ENCODE peak calls at places on chromosomes 11 and 22, in ten cellular contexts. Y is stomach, V is PC-9, S is cardiac muscle cell, A is right lobe of liver, R is ovary, M is body of pancreas, Q is psoas muscle, J is adrenal gland, C is IMR-90. P is an unnamed sample.

GRCh38 chr11:1231396-1232327 is 8.8 kb downstream of the MUC5B start:
- DNase-seq in R (no peak), S (no peak), V (no peak), M (peak; percentile 4), J (no peak), Y (no peak), A (peak; percentile 52), Q (peak; percentile 9), C (no peak), P (no peak)

GRCh38 chr11:65426839-65427690 is 4.5 kb downstream of the NEAT1 start:
- DNase-seq in Q (peak; percentile 39), C (peak; percentile 77), S (peak; percentile 87), M (peak; percentile 84), R (peak; percentile 54), Y (peak; percentile 75), A (peak; percentile 75), V (peak; percentile 54), J (peak; percentile 76), P (peak; percentile 74)

GRCh38 chr11:119617343-119617713 is 111.7 kb downstream of the NECTIN1 start:
- DNase-seq in M (no peak), V (no peak), R (no peak), J (no peak), A (no peak), Y (no peak), Q (no peak), C (no peak), S (peak; percentile 9), P (no peak)

GRCh38 chr11:123072279-123072678 is 10.3 kb upstream of the HSPA8 start:
- DNase-seq in J (no peak), R (no peak), Q (no peak), S (no peak), Y (peak; percentile 81), M (peak; percentile 96), C (no peak), V (peak; percentile 97), A (no peak), P (no peak)

GRCh38 chr11:85941380-85941973 is 86.3 kb downstream of the CCDC83 start:
- DNase-seq in A (no peak), V (no peak), Y (peak; percentile 40), R (peak; percentile 48), M (peak; percentile 57), Q (peak; percentile 41), J (peak; percentile 66), S (peak; percentile 86), C (peak; percentile 74), P (no peak)

GRCh38 chr11:7907121-7907520 is 23.9 kb downstream of the OR10A6 start:
- DNase-seq in Y (no peak), A (no peak), S (no peak), Q (no peak), M (no peak), J (no peak), V (no peak), R (no peak), C (no peak), P (no peak)

GRCh38 chr22:19103881-19104821 is 18.1 kb downstream of the DGCR2 start:
- DNase-seq in Y (no peak), C (peak; percentile 79), Q (no peak), R (no peak), J (no peak), V (no peak), S (no peak), A (no peak), M (peak; percentile 93), P (no peak)

GRCh38 chr11:8312966-8313365 is 49.3 kb upstream of the LMO1 start:
- DNase-seq in M (no peak), J (no peak), S (no peak), V (no peak), Y (no peak), C (no peak), Q (no peak), A (no peak), R (no peak), P (no peak)

GRCh38 chr11:76663912-76664440 is 6.6 kb downstream of the LRRC32 start:
- DNase-seq in M (no peak), R (no peak), S (no peak), Y (no peak), A (no peak), V (no peak), Q (no peak), J (peak; percentile 11), C (no peak), P (peak; percentile 30)

GRCh38 chr11:78248191-78248590 is 59.5 kb downstream of the USP35 start:
- DNase-seq in S (no peak), M (no peak), J (no peak), R (no peak), Y (no peak), C (peak; percentile 16), Q (no peak), A (no peak), V (no peak), P (no peak)

GRCh38 chr22:26846645-26847044 is 189.3 kb downstream of the MIAT start:
- DNase-seq in R (no peak), S (no peak), Q (no peak), V (no peak), A (no peak), J (no peak), C (no peak), Y (no peak), M (no peak), P (no peak)

GRCh38 chr11:1333860-1334259 is 24.4 kb upstream of the TOLLIP start:
- DNase-seq in C (no peak), J (no peak), V (no peak), M (no peak), A (no peak), Y (no peak), Q (no peak), S (no peak), R (no peak), P (no peak)

GRCh38 chr11:65577756-65578109 is 1.9 kb downstream of the EHBP1L1 start:
- DNase-seq in J (no peak), R (no peak), C (no peak), S (no peak), M (no peak), Y (no peak), Q (no peak), V (no peak), A (no peak), P (no peak)

GRCh38 chr22:46147061-46147460 is 3.3 kb upstream of the PPARA start:
- DNase-seq in J (no peak), A (peak; percentile 66), Y (no peak), C (no peak), S (no peak), R (no peak), V (no peak), Q (no peak), M (no peak), P (no peak)

DNA sequence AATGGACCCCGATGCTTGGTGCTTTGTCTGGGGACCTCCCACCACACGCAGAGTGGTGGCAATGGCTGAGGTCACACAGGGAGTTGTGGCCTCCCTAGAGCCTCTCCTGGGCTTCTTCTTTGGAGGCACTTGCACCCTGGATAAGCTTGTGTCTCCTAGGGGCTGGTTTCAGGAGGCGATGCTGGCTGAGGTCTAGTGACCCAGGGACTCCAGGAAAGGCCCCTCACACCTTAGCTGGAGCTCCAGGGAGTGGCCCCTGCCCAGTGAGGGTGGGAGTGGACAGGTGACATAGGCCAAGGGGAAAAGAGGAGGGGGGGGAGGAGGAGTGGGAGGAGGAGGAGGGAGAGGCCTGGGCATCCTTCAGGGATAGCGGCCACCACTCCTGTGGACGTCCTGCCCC is 810 bp downstream of the IGLL1 start:
- DNase-seq in A (no peak), V (no peak), C (no peak), S (no peak), Q (no peak), R (no peak), M (no peak), J (no peak), Y (no peak), P (no peak)
- H3K4me3 ChIP-seq in A (no peak overlapping the region), V (no peak overlapping the region), C (no peak overlapping the region), S (no peak overlapping the region), Q (no peak overlapping the region), R (no peak overlapping the region), M (no peak overlapping the region), J (no peak overlapping the region), Y (no peak overlapping the region), P (no peak overlapping the region)

GRCh38 chr11:31865606-31866300 is 54.6 kb upstream of the PAX6 start:
- DNase-seq in S (no peak), Y (no peak), J (no peak), R (no peak), C (no peak), V (no peak), M (no peak), Q (no peak), A (no peak), P (no peak)
- H3K4me1 ChIP-seq in S (no peaks in the 10 kb centered on the region), Y (no peaks in the 10 kb centered on the region), J (no peaks in the 10 kb centered on the region), R (no peaks in the 10 kb centered on the region), C (no peaks in the 10 kb centered on the region), V (peaks cover 34% of the 10 kb centered on the region), M (peaks cover 4% of the 10 kb centered on the region), Q (no peaks in the 10 kb centered on the region), A (peaks cover under 1% of the 10 kb centered on the region), P (no peaks in the 10 kb centered on the region)

GRCh38 chr11:70716986-70717775 is 318.9 kb downstream of the CTTN start:
- DNase-seq in C (no peak), M (no peak), A (no peak), V (no peak), J (no peak), Y (no peak), S (no peak), R (no peak), Q (no peak), P (no peak)

GRCh38 chr11:70721006-70721405 is 322.7 kb downstream of the CTTN start:
- DNase-seq in S (no peak), M (no peak), Q (no peak), R (no peak), A (no peak), J (no peak), V (no peak), C (no peak), Y (no peak), P (no peak)

GRCh38 chr11:70720291-70720690 is 322.0 kb downstream of the CTTN start:
- DNase-seq in C (no peak), Y (no peak), R (no peak), S (no peak), V (no peak), J (no peak), A (no peak), M (no peak), Q (no peak), P (no peak)

GRCh38 chr11:70717961-70718595 is 319.7 kb downstream of the CTTN start:
- DNase-seq in Q (no peak), A (no peak), M (no peak), V (no peak), J (peak; percentile 70), Y (no peak), C (no peak), S (no peak), R (no peak), P (no peak)

DNA sequence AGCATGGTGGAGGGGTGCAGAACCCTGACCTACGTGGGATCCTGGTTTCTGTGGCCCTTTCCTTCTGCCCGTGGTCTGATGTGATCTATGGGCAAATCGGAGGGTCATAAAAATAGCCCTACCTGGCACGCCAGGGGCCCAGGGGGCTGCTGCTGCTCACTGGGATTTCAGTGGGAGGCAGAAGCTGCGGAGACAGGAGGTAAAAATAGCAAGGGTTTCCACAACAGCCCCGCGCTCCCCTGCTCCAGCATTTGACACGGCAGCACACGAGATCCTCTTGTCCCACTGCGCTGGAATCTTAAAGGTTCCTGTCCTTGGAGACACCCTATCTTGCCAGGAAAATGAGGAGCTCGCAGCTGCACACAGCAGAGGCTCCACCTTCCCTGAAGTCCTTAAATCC is 321.2 kb downstream of the CTTN start:
- DNase-seq in S (no peak), M (no peak), V (no peak), Q (no peak), J (no peak), C (no peak), A (no peak), Y (no peak), R (no peak), P (no peak)
- H3K9me3 ChIP-seq in S (no peaks in the 10 kb centered on the region), M (no peaks in the 10 kb centered on the region), V (no peaks in the 10 kb centered on the region), Q (no peaks in the 10 kb centered on the region), J (no peaks in the 10 kb centered on the region), C (no peaks in the 10 kb centered on the region), A (no peaks in the 10 kb centered on the region), Y (no peaks in the 10 kb centered on the region), R (no peaks in the 10 kb centered on the region), P (no peaks in the 10 kb centered on the region)

GRCh38 chr11:59557940-59558643 is 46.8 kb downstream of the OR4D9 start:
- DNase-seq in C (no peak), Q (no peak), V (no peak), J (no peak), S (no peak), R (no peak), M (no peak), A (no peak), Y (no peak), P (no peak)
- H3K4me3 ChIP-seq in C (peak overlapping the region; percentile 24), Q (peak overlapping the region; percentile 69), V (no peak overlapping the region), J (no peak overlapping the region), S (peak overlapping the region; percentile 27), R (no peak overlapping the region), M (no peak overlapping the region), A (no peak overlapping the region), Y (no peak overlapping the region), P (no peak overlapping the region)